ENCODE peak calls at places on chromosomes 11 and 22, in nine cellular contexts. J, N, R, V, H, Q, C, M and T are unnamed samples. For H3K36me3, H3K9me3 and H3K4me1, the result is how much of the 10 kb centered on the place peaks cover.

GRCh38 chr11:123166095-123166559 is 28.9 kb downstream of the CLMP start:
- DNase-seq in J (no peak), N (peak), R (peak), V (peak), H (no peak), Q (peak), C (peak), M (no peak), T (peak)

GRCh38 chr11:69310934-69311766 is 17.2 kb downstream of the MYEOV start:
- DNase-seq in J (no peak), N (no peak), R (no peak), V (no peak), H (no peak), Q (no peak), C (no peak), M (no peak), T (no peak)

GRCh38 chr11:110858556-110858921 is 146.3 kb upstream of the ARHGAP20 start:
- DNase-seq in J (peak), N (no peak), R (no peak), V (no peak), H (peak), Q (no peak), C (peak), M (no peak), T (no peak)

GRCh38 chr22:17911887-17912286 is 112.5 kb downstream of the MICAL3 start:
- DNase-seq in J (no peak), N (no peak), R (no peak), V (no peak), H (no peak), Q (no peak), C (no peak), M (no peak), T (no peak)

GRCh38 chr11:10568486-10568941 is at the start of gene LYVE1:
- DNase-seq in J (peak), N (no peak), R (no peak), V (no peak), H (no peak), Q (no peak), C (peak), M (peak), T (no peak)

GRCh38 chr11:95790123-95790932 is at the start of gene CEP57:
- DNase-seq in J (peak), N (peak), R (peak), V (peak), H (peak), Q (peak), C (peak), M (peak), T (peak)

GRCh38 chr11:46210133-46210636 is 67.3 kb upstream of the CREB3L1 start:
- DNase-seq in J (no peak), N (no peak), R (peak), V (no peak), H (no peak), Q (no peak), C (peak), M (no peak), T (no peak)

GRCh38 chr11:133824593-133824992 is 20.7 kb downstream of the SPATA19 start:
- DNase-seq in J (no peak), N (no peak), R (no peak), V (no peak), H (no peak), Q (no peak), C (no peak), M (no peak), T (no peak)

GRCh38 chr11:9065614-9066431 is 25.6 kb downstream of the SCUBE2 start:
- DNase-seq in J (no peak), N (no peak), R (peak), V (no peak), H (no peak), Q (no peak), C (no peak), M (no peak), T (peak)

GRCh38 chr11:27012254-27012921 is 18.5 kb downstream of the FIBIN start:
- DNase-seq in J (no peak), N (peak), R (peak), V (peak), H (no peak), Q (no peak), C (peak), M (no peak), T (no peak)

GRCh38 chr11:131568318-131568717 is 197.9 kb downstream of the NTM start:
- DNase-seq in J (no peak), N (no peak), R (no peak), V (no peak), H (no peak), Q (no peak), C (no peak), M (no peak), T (no peak)

GRCh38 chr11:111414267-111414931 is 35.3 kb upstream of the POU2AF1 start:
- DNase-seq in J (no peak), N (no peak), R (no peak), V (no peak), H (no peak), Q (no peak), C (no peak), M (no peak), T (no peak)

GRCh38 chr22:45212306-45212709 is 28.4 kb downstream of the KIAA0930 start:
- DNase-seq in J (peak), N (peak), R (peak), V (peak), H (no peak), Q (peak), C (peak), M (peak), T (no peak)

GRCh38 chr11:6027501-6027900 is 3.1 kb downstream of the OR56A1 start:
- DNase-seq in J (no peak), N (no peak), R (no peak), V (no peak), H (no peak), Q (no peak), C (no peak), M (no peak), T (no peak)

GRCh38 chr11:66070604-66071325 is 693 bp downstream of the PACS1 start:
- DNase-seq in J (peak), N (peak), R (peak), V (peak), H (peak), Q (peak), C (peak), M (no peak), T (no peak)

GRCh38 chr11:117175781-117176180 is 2.8 kb upstream of the SIDT2 start:
- DNase-seq in J (no peak), N (no peak), R (no peak), V (no peak), H (no peak), Q (no peak), C (no peak), M (no peak), T (no peak)

GRCh38 chr22:25942126-25942988 is 200.4 kb downstream of the MYO18B start:
- DNase-seq in J (peak), N (peak), R (no peak), V (no peak), H (no peak), Q (no peak), C (no peak), M (no peak), T (no peak)

GRCh38 chr11:130636672-130637463 is 188.4 kb downstream of the ADAMTS15 start:
- DNase-seq in J (no peak), N (no peak), R (peak), V (no peak), H (no peak), Q (no peak), C (no peak), M (no peak), T (no peak)

GRCh38 chr22:38569181-38569971 is 607 bp downstream of the DMC1 start:
- DNase-seq in J (no peak), N (peak), R (no peak), V (no peak), H (no peak), Q (peak), C (no peak), M (no peak), T (no peak)

GRCh38 chr11:20840341-20840740 is 171.0 kb downstream of the NELL1 start:
- DNase-seq in J (no peak), N (peak), R (no peak), V (no peak), H (no peak), Q (no peak), C (no peak), M (no peak), T (no peak)

GRCh38 chr22:46974631-46975585 is 212.5 kb downstream of the TBC1D22A start:
- DNase-seq in J (no peak), N (no peak), R (no peak), V (no peak), H (no peak), Q (no peak), C (no peak), M (no peak), T (no peak)

GRCh38 chr11:122724520-122724919 is 69.0 kb downstream of the UBASH3B start:
- DNase-seq in J (no peak), N (no peak), R (peak), V (no peak), H (no peak), Q (no peak), C (no peak), M (no peak), T (no peak)

GRCh38 chr22:46588279-46589140 is 31.7 kb upstream of the GRAMD4 start:
- DNase-seq in J (no peak), N (no peak), R (no peak), V (peak), H (no peak), Q (no peak), C (no peak), M (no peak), T (no peak)

GRCh38 chr22:39503590-39503989 is 1.5 kb downstream of the MIEF1 start:
- DNase-seq in J (no peak), N (no peak), R (no peak), V (no peak), H (no peak), Q (no peak), C (no peak), M (no peak), T (no peak)

GRCh38 chr11:18115360-18116127 is 9.7 kb upstream of the SAAL1 start:
- DNase-seq in J (no peak), N (peak), R (peak), V (peak), H (no peak), Q (peak), C (peak), M (no peak), T (peak)

GRCh38 chr22:37568448-37569008 is 8.2 kb downstream of the CDC42EP1 start:
- DNase-seq in J (no peak), N (no peak), R (no peak), V (no peak), H (no peak), Q (no peak), C (no peak), M (no peak), T (no peak)

GRCh38 chr11:74465291-74465708 is 2.0 kb downstream of the KCNE3 start:
- DNase-seq in J (no peak), N (no peak), R (no peak), V (no peak), H (no peak), Q (no peak), C (peak), M (no peak), T (peak)

GRCh38 chr11:95923730-95924413 is at the start of gene MTMR2:
- DNase-seq in J (peak), N (peak), R (peak), V (peak), H (peak), Q (peak), C (peak), M (peak), T (peak)

GRCh38 chr22:29290061-29290460 is 16.4 kb upstream of the GAS2L1 start:
- DNase-seq in J (no peak), N (no peak), R (no peak), V (no peak), H (no peak), Q (no peak), C (no peak), M (no peak), T (no peak)
- H3K36me3 ChIP-seq in J (under half), N (half or more), R (under half), V (under half), H (half or more), Q (half or more), C (under half), M (half or more), T (under half)

DNA sequence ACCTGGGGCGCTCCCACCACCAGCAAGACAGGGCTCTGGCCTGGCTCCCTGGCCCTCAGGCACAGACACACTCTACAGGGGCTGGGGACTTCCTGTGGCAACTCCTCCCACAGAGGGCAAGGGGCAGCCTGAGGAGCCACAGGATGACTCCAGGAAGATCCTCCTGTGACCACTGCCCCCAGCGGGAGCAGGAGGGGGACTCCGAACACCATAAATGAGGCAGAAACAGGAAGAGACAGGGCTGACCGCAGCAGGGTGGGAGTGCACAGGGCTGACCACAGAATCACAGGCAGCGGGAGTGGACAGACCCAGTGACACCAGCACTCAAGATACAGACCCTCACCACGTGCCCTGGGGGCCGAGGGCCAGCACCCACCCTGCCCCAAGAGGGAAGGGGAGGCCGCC is 10.8 kb downstream of the ARAP1 start:
- DNase-seq in J (no peak), N (no peak), R (peak), V (peak), H (no peak), Q (peak), C (peak), M (no peak), T (peak)
- H3K9me3 ChIP-seq in J (under half), N (under half), R (under half), V (under half), H (under half), Q (under half), C (under half), M (under half), T (under half)

GRCh38 chr11:44192015-44192380 is 96.5 kb downstream of the EXT2 start:
- DNase-seq in J (no peak), N (no peak), R (no peak), V (no peak), H (no peak), Q (no peak), C (no peak), M (no peak), T (no peak)
- H3K4me1 ChIP-seq in J (under half), N (under half), R (under half), V (under half), H (under half), Q (under half), C (under half), M (under half), T (under half)

GRCh38 chr11:72890881-72891280 is 76.7 kb downstream of the ATG16L2 start:
- DNase-seq in J (no peak), N (no peak), R (no peak), V (no peak), H (no peak), Q (no peak), C (no peak), M (no peak), T (no peak)

DNA sequence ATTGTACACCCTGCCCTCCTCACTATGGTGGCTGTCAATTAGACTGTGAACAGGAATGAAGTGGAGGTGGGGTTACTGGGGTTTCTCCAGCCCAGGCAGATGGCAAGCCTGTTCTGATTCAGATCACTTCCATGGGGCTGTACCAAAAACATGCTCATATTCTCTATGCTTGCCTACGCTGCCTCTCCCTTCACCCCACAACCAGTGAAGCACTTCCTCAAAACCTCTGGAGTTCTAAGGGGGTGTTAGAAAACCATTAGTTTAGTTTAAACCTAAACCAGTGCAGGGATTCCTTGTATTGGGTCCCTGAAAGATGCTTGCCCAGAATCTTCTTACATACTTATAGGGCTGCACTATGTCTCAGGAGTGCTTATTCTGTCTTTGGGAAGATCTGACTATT is 71.6 kb downstream of the ATG16L2 start:
- DNase-seq in J (no peak), N (no peak), R (no peak), V (no peak), H (no peak), Q (no peak), C (no peak), M (no peak), T (no peak)
- H3K36me3 ChIP-seq in J (under half), N (under half), R (under half), V (under half), H (under half), Q (under half), C (under half), M (under half), T (under half)